ENCODE peak calls at places on chromosomes 12 and 14, in ten cellular contexts. T, W, C, M, L, K, G, I, D and E are unnamed samples.

GRCh38 chr14:99270491-99271287 is 1.3 kb downstream of the BCL11B start:
- DNase-seq in L (no peak), T (no peak), C (peak), D (no peak), G (peak), K (no peak), W (no peak), M (no peak), I (no peak), E (peak)

GRCh38 chr14:87840906-87841305 is 152.1 kb downstream of the GALC start:
- DNase-seq in C (no peak), L (no peak), W (no peak), T (no peak), K (no peak), D (no peak), G (no peak), M (no peak), I (no peak), E (no peak)

GRCh38 chr12:72723732-72724131 is 451.6 kb downstream of the TRHDE start:
- DNase-seq in I (no peak), K (no peak), D (no peak), T (no peak), W (no peak), C (no peak), M (no peak), L (peak), G (no peak), E (no peak)

GRCh38 chr12:104750061-104750460 is 208.0 kb downstream of the SLC41A2 start:
- DNase-seq in D (no peak), I (no peak), G (no peak), T (no peak), C (no peak), K (peak), M (peak), L (no peak), W (no peak), E (no peak)

GRCh38 chr12:14264777-14265176 is 100.7 kb upstream of the ATF7IP start:
- DNase-seq in D (no peak), I (no peak), M (peak), L (no peak), G (no peak), K (no peak), T (no peak), W (no peak), C (no peak), E (no peak)

GRCh38 chr12:115485967-115486366 is 791.5 kb downstream of the MED13L start:
- DNase-seq in W (no peak), M (peak), K (no peak), G (no peak), C (no peak), L (no peak), D (no peak), I (no peak), T (no peak), E (no peak)

GRCh38 chr12:8667280-8667679 is 4.7 kb upstream of the MFAP5 start:
- DNase-seq in D (no peak), M (no peak), C (no peak), G (no peak), L (no peak), I (no peak), T (no peak), W (no peak), K (no peak), E (no peak)

GRCh38 chr14:22541721-22542120 is 47.3 kb downstream of the DAD1 start:
- DNase-seq in D (no peak), K (no peak), T (no peak), L (no peak), I (no peak), M (no peak), G (no peak), C (no peak), W (no peak), E (no peak)

GRCh38 chr12:127273621-127274020 is 993.3 kb upstream of the TMEM132C start:
- DNase-seq in D (no peak), T (no peak), K (no peak), C (no peak), G (no peak), M (no peak), I (no peak), L (no peak), W (no peak), E (no peak)

GRCh38 chr12:103547929-103548328 is 39.1 kb upstream of the STAB2 start:
- DNase-seq in C (no peak), G (no peak), L (no peak), I (no peak), W (no peak), T (no peak), D (no peak), M (no peak), K (no peak), E (no peak)

GRCh38 chr12:131002271-131002670 is 48.6 kb downstream of the ADGRD1 start:
- DNase-seq in C (no peak), D (no peak), T (no peak), W (no peak), G (no peak), M (no peak), L (no peak), K (no peak), I (no peak), E (no peak)

GRCh38 chr12:1552978-1553471 is 41.4 kb downstream of the FBXL14 start:
- DNase-seq in C (no peak), D (no peak), K (peak), I (no peak), T (no peak), L (no peak), G (no peak), M (no peak), W (no peak), E (no peak)

GRCh38 chr12:110739488-110739887 is 3.2 kb downstream of the PPP1CC start:
- DNase-seq in G (no peak), L (no peak), C (no peak), W (no peak), D (no peak), I (no peak), M (no peak), K (no peak), T (no peak), E (no peak)

GRCh38 chr12:64522807-64523206 is 70.9 kb downstream of the TBK1 start:
- DNase-seq in C (no peak), D (no peak), G (no peak), M (no peak), K (no peak), I (no peak), L (no peak), T (no peak), W (no peak), E (no peak)

GRCh38 chr14:100305446-100306255 is 593 bp downstream of the SLC25A29 start:
- DNase-seq in L (no peak), W (no peak), C (peak), T (peak), K (no peak), G (peak), D (peak), M (no peak), I (no peak), E (no peak)

GRCh38 chr12:20492251-20492728 is 124.0 kb downstream of the PDE3A start:
- DNase-seq in C (no peak), W (peak), K (peak), T (no peak), D (no peak), M (peak), G (no peak), I (no peak), L (no peak), E (no peak)

GRCh38 chr12:72872986-72873385 is 600.8 kb downstream of the TRHDE start:
- DNase-seq in C (no peak), W (no peak), K (no peak), T (no peak), I (no peak), G (no peak), L (no peak), D (no peak), M (no peak), E (peak)

GRCh38 chr12:130878193-130879185 is 6.6 kb downstream of the RAN start:
- DNase-seq in T (no peak), L (no peak), C (no peak), W (no peak), D (no peak), K (no peak), I (no peak), G (no peak), M (no peak), E (no peak)

GRCh38 chr12:129693731-129694130 is 210.1 kb downstream of the TMEM132D start:
- DNase-seq in W (no peak), I (no peak), D (no peak), G (no peak), M (no peak), C (no peak), L (no peak), K (no peak), T (no peak), E (no peak)

GRCh38 chr12:3491938-3492867 is 1.2 kb downstream of the PRMT8 start:
- DNase-seq in K (peak), M (peak), T (peak), C (peak), L (no peak), W (no peak), G (no peak), D (peak), I (peak), E (peak)

GRCh38 chr12:101829639-101830390 is 944 bp downstream of the GNPTAB start:
- DNase-seq in G (no peak), K (no peak), D (no peak), L (no peak), C (no peak), W (no peak), I (no peak), T (no peak), M (peak), E (no peak)

GRCh38 chr14:63180017-63180416 is 24.2 kb upstream of the RHOJ start:
- DNase-seq in I (no peak), T (no peak), D (no peak), M (no peak), K (no peak), L (no peak), W (no peak), G (no peak), C (no peak), E (no peak)

GRCh38 chr14:79856357-79856756 is 354.9 kb downstream of the DIO2 start:
- DNase-seq in G (no peak), I (no peak), T (no peak), C (no peak), M (peak), L (peak), K (no peak), D (no peak), W (no peak), E (no peak)

GRCh38 chr14:102930138-102930752 is 7.8 kb downstream of the AMN start:
- DNase-seq in W (no peak), G (no peak), L (no peak), T (no peak), K (no peak), M (no peak), C (peak), D (no peak), I (peak), E (peak)

GRCh38 chr12:14988035-14988434 is 15.2 kb downstream of the PDE6H start:
- DNase-seq in I (no peak), D (no peak), L (no peak), C (no peak), G (no peak), M (no peak), W (no peak), T (no peak), K (no peak), E (no peak)

GRCh38 chr14:71521736-71522135 is 410.5 kb upstream of the RGS6 start:
- DNase-seq in W (no peak), T (no peak), D (no peak), C (no peak), K (peak), I (no peak), M (no peak), G (no peak), L (no peak), E (no peak)

GRCh38 chr12:108770269-108770829 is 39.0 kb upstream of the CORO1C start:
- DNase-seq in G (no peak), C (no peak), K (no peak), W (no peak), L (no peak), M (no peak), T (no peak), D (no peak), I (no peak), E (peak)

GRCh38 chr14:51327376-51327775 is 87.3 kb downstream of the TMX1 start:
- DNase-seq in G (no peak), T (no peak), C (no peak), L (no peak), M (peak), W (no peak), I (no peak), D (no peak), K (no peak), E (no peak)

GRCh38 chr12:81222841-81223595 is 145.1 kb downstream of the ACSS3 start:
- DNase-seq in D (no peak), G (no peak), I (no peak), M (no peak), K (no peak), L (no peak), W (no peak), T (no peak), C (no peak), E (no peak)

GRCh38 chr12:68319988-68320623 is 12.1 kb downstream of the MDM1 start:
- DNase-seq in T (peak), C (no peak), I (no peak), K (no peak), D (no peak), L (peak), G (no peak), M (peak), W (no peak), E (no peak)

GRCh38 chr14:29242755-29243340 is 476.3 kb downstream of the FOXG1 start:
- DNase-seq in L (no peak), W (no peak), T (no peak), K (no peak), I (no peak), D (no peak), C (no peak), G (no peak), M (peak), E (no peak)

GRCh38 chr14:24876996-24877395 is 173.0 kb downstream of the STXBP6 start:
- DNase-seq in T (no peak), W (no peak), C (no peak), L (no peak), I (no peak), K (no peak), G (no peak), M (no peak), D (no peak), E (no peak)

GRCh38 chr12:52884526-52885293 is 20.2 kb downstream of the KRT8 start:
- DNase-seq in M (peak), W (no peak), L (no peak), G (peak), D (peak), C (peak), K (no peak), T (peak), I (peak), E (peak)

GRCh38 chr12:92604786-92605185 is 98.0 kb upstream of the PLEKHG7 start:
- DNase-seq in W (no peak), M (no peak), K (no peak), I (no peak), C (no peak), L (no peak), G (no peak), T (no peak), D (no peak), E (no peak)

GRCh38 chr12:116698131-116698495 is 39.8 kb downstream of the SPRING1 start:
- DNase-seq in I (no peak), G (no peak), L (no peak), K (no peak), C (no peak), W (no peak), D (no peak), T (no peak), M (no peak), E (no peak)

GRCh38 chr12:95653761-95654546 is 102.7 kb upstream of the USP44 start:
- DNase-seq in L (peak), W (no peak), T (no peak), I (no peak), K (no peak), G (no peak), D (no peak), M (peak), C (no peak), E (no peak)

GRCh38 chr12:34016361-34016760 is 5.9 kb upstream of the ALG10 start:
- DNase-seq in L (no peak), D (no peak), M (no peak), T (no peak), C (no peak), I (no peak), W (no peak), G (no peak), K (no peak), E (no peak)
- TF ChIP-seq CTCF in L (no peak), D (no peak), M (peak), T (no peak), C (no peak), I (no peak), W (no peak), G (no peak), K (no peak), E (no peak)

GRCh38 chr12:5694759-5695409 is 250.2 kb downstream of the ANO2 start:
- DNase-seq in L (no peak), K (no peak), M (no peak), I (no peak), T (no peak), W (no peak), C (no peak), G (no peak), D (no peak), E (no peak)
- TF ChIP-seq CTCF in L (no peak), K (no peak), M (no peak), I (no peak), T (no peak), W (no peak), C (no peak), G (no peak), D (no peak), E (no peak)

GRCh38 chr12:59689776-59690175 is 93.9 kb downstream of the SLC16A7 start:
- DNase-seq in K (no peak), W (no peak), C (no peak), M (no peak), G (no peak), L (no peak), I (no peak), D (no peak), T (no peak), E (no peak)

GRCh38 chr12:59698599-59698998 is 102.8 kb downstream of the SLC16A7 start:
- DNase-seq in T (no peak), G (no peak), C (no peak), M (peak), L (peak), I (no peak), D (no peak), W (no peak), K (no peak), E (no peak)

GRCh38 chr12:59700145-59700435 is 104.3 kb downstream of the SLC16A7 start:
- DNase-seq in W (no peak), I (no peak), L (no peak), T (no peak), C (no peak), K (no peak), M (no peak), D (no peak), G (no peak), E (no peak)

GRCh38 chr12:59699408-59700144 is 103.7 kb downstream of the SLC16A7 start:
- DNase-seq in M (peak), C (no peak), K (peak), I (no peak), G (no peak), L (peak), T (no peak), W (no peak), D (no peak), E (no peak)

GRCh38 chr12:59695379-59695778 is 99.5 kb downstream of the SLC16A7 start:
- DNase-seq in T (no peak), L (no peak), C (no peak), I (no peak), G (no peak), M (peak), W (no peak), D (no peak), K (no peak), E (no peak)
- TF ChIP-seq CTCF in T (no peak), L (no peak), C (no peak), I (no peak), G (no peak), M (no peak), W (no peak), D (no peak), K (no peak), E (no peak)

DNA sequence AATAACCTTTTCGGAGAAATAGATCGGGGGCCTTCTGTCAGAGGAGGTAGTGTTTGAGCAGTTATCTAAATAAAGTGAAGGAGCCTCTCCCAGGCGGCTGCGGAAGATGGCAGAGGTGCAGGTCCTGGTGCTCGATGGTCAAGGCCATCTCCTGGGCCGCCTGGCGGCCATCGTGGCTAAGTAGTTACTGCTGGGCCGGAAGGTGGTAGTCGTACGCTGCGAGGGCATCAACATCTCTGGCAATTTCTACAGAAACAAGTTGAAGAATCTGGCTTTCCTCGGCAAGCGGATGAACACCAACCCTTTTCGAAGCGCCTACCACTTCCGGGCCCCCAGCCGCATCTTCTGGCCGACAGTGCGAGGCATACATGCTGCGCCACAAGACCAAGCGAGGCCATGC is 186.1 kb downstream of the KTN1 start:
- DNase-seq in D (no peak), G (no peak), M (no peak), I (no peak), W (no peak), K (no peak), C (no peak), L (no peak), T (no peak), E (no peak)
- TF ChIP-seq CTCF in D (no peak), G (no peak), M (no peak), I (no peak), W (no peak), K (no peak), C (no peak), L (no peak), T (no peak), E (no peak)